ENCODE peak calls at places on chromosomes 11 and 22, in ten cellular contexts. R, O, K, S, A, E, Q, T, I and Y are unnamed samples.

GRCh38 chr22:35883028-35883620 is 145.5 kb downstream of the RBFOX2 start:
- DNase-seq in Q (no peak), A (peak), O (no peak), R (no peak), I (no peak), T (peak), S (no peak), K (peak), E (peak), Y (peak)

GRCh38 chr11:73521621-73522020 is 76.3 kb downstream of the FAM168A start:
- DNase-seq in I (no peak), R (no peak), A (peak), T (peak), Q (no peak), O (no peak), E (peak), K (peak), S (no peak), Y (peak)

GRCh38 chr11:68763926-68764657 is 12.8 kb upstream of the TESMIN start:
- DNase-seq in R (no peak), S (no peak), O (no peak), I (no peak), E (no peak), Q (no peak), K (no peak), A (no peak), T (no peak), Y (no peak)

GRCh38 chr11:20790622-20791021 is 121.2 kb downstream of the NELL1 start:
- DNase-seq in T (no peak), I (no peak), A (no peak), E (no peak), Q (no peak), S (no peak), R (no peak), O (no peak), K (no peak), Y (no peak)

GRCh38 chr11:65629579-65629978 is 8.3 kb upstream of the SIPA1 start:
- DNase-seq in S (no peak), O (no peak), Q (no peak), R (no peak), A (no peak), K (no peak), T (no peak), E (no peak), I (no peak), Y (no peak)

GRCh38 chr11:116885951-116886629 is 48.7 kb upstream of the APOA1 start:
- DNase-seq in S (no peak), R (no peak), Q (peak), A (no peak), O (no peak), I (no peak), K (peak), T (peak), E (no peak), Y (peak)

GRCh38 chr11:46279393-46280099 is 2.1 kb downstream of the CREB3L1 start:
- DNase-seq in A (no peak), Q (peak), S (no peak), E (no peak), T (peak), O (no peak), K (peak), I (no peak), R (peak), Y (peak)

GRCh38 chr22:39205344-39206021 is 39.3 kb downstream of the PDGFB start:
- DNase-seq in E (peak), K (peak), I (peak), A (no peak), R (no peak), O (no peak), T (peak), S (no peak), Q (peak), Y (peak)

GRCh38 chr11:120894207-120894989 is 129.5 kb upstream of the TBCEL start:
- DNase-seq in O (no peak), I (no peak), S (no peak), R (no peak), K (no peak), Q (no peak), T (no peak), E (no peak), A (no peak), Y (no peak)

GRCh38 chr11:38153985-38154384 is 1555.9 kb upstream of the RAG2 start:
- DNase-seq in R (no peak), Q (no peak), E (no peak), O (no peak), I (no peak), T (no peak), S (no peak), A (no peak), K (no peak), Y (no peak)

GRCh38 chr11:60810583-60810982 is 25.4 kb downstream of the MS4A10 start:
- DNase-seq in E (no peak), T (no peak), O (no peak), S (no peak), I (no peak), R (no peak), K (no peak), A (no peak), Q (no peak), Y (no peak)

GRCh38 chr22:36237462-36238347 is 1.6 kb downstream of the APOL2 start:
- DNase-seq in A (peak), R (no peak), K (peak), E (peak), Q (no peak), S (no peak), O (peak), T (peak), I (no peak), Y (peak)

GRCh38 chr11:104254347-104254746 is 90.4 kb upstream of the PDGFD start:
- DNase-seq in S (no peak), K (peak), A (peak), R (peak), O (peak), Q (peak), I (peak), T (peak), E (peak), Y (peak)

GRCh38 chr11:26579683-26580082 is 7.6 kb upstream of the MUC15 start:
- DNase-seq in K (no peak), T (no peak), O (no peak), R (no peak), E (no peak), S (no peak), I (no peak), A (no peak), Q (no peak), Y (no peak)

GRCh38 chr22:28710112-28710888 is 30.7 kb upstream of the TTC28 start:
- DNase-seq in I (no peak), O (no peak), A (no peak), R (no peak), Q (peak), K (peak), T (peak), E (no peak), S (no peak), Y (peak)

GRCh38 chr11:69157156-69157821 is 1.6 kb downstream of the SMIM38 start:
- DNase-seq in S (no peak), I (no peak), T (peak), Q (peak), K (peak), E (peak), A (peak), R (no peak), O (no peak), Y (peak)

GRCh38 chr11:121589946-121590537 is 137.3 kb upstream of the SORL1-AS1 start:
- DNase-seq in K (no peak), E (no peak), S (no peak), O (no peak), I (no peak), T (no peak), A (no peak), Q (no peak), R (no peak), Y (no peak)

GRCh38 chr11:32068134-32068533 is 22.7 kb upstream of the RCN1 start:
- DNase-seq in T (no peak), I (no peak), K (peak), E (peak), A (no peak), Q (no peak), O (no peak), S (no peak), R (no peak), Y (no peak)

GRCh38 chr11:63765688-63766241 is 2.8 kb downstream of the ZFTA start:
- DNase-seq in I (no peak), O (no peak), A (no peak), S (no peak), R (no peak), E (no peak), Q (no peak), K (no peak), T (no peak), Y (no peak)

GRCh38 chr11:7672276-7672959 is 882 bp downstream of the CYB5R2 start:
- DNase-seq in S (no peak), K (no peak), R (no peak), O (no peak), Q (no peak), I (no peak), E (no peak), A (no peak), T (no peak), Y (no peak)

GRCh38 chr11:37907461-37908223 is 1309.6 kb upstream of the RAG2 start:
- DNase-seq in O (no peak), K (no peak), R (no peak), A (no peak), S (no peak), Q (no peak), I (no peak), E (no peak), T (no peak), Y (peak)

GRCh38 chr11:103887001-103887680 is 149.3 kb upstream of the DDI1 start:
- DNase-seq in A (no peak), I (no peak), S (no peak), K (no peak), T (no peak), R (no peak), Q (no peak), E (no peak), O (no peak), Y (no peak)